ENCODE peak calls at places on chromosomes 5 and 9, in seven cellular contexts. One of them, this sample, is unnamed.
A peak's percentile ranks its signal among the peaks of the same experiment; 100 is the strongest.

GRCh38 chr9:113154471-113154870 is 3.7 kb downstream of the SLC31A2 start:
- DNase-seq in astrocyte of the spinal cord: peak; percentile 66
- DNase-seq in fibroblast of villous mesenchyme: peak; percentile 76
- DNase-seq in H9: no peak
- DNase-seq in cardiac fibroblast: peak; percentile 21
- DNase-seq in brain microvascular endothelial cell: peak; percentile 61
- DNase-seq in HCT116: no peak
- DNase-seq in this sample: peak; percentile 56

GRCh38 chr5:108521841-108522506 is 140.1 kb upstream of the FBXL17 start:
- DNase-seq in astrocyte of the spinal cord: peak; percentile 65
- DNase-seq in fibroblast of villous mesenchyme: peak; percentile 81
- DNase-seq in H9: no peak
- DNase-seq in cardiac fibroblast: peak; percentile 78
- DNase-seq in brain microvascular endothelial cell: peak; percentile 67
- DNase-seq in HCT116: peak; percentile 52
- DNase-seq in this sample: peak; percentile 42

GRCh38 chr5:177335043-177335700 is 16.3 kb downstream of the LMAN2 start:
- DNase-seq in astrocyte of the spinal cord: no peak
- DNase-seq in fibroblast of villous mesenchyme: no peak
- DNase-seq in H9: no peak
- DNase-seq in cardiac fibroblast: no peak
- DNase-seq in brain microvascular endothelial cell: no peak
- DNase-seq in HCT116: no peak
- DNase-seq in this sample: no peak

GRCh38 chr5:67211926-67212325 is 15.3 kb upstream of the CD180 start:
- DNase-seq in astrocyte of the spinal cord: peak; percentile 78
- DNase-seq in fibroblast of villous mesenchyme: peak; percentile 67
- DNase-seq in H9: no peak
- DNase-seq in cardiac fibroblast: peak; percentile 71
- DNase-seq in brain microvascular endothelial cell: peak; percentile 69
- DNase-seq in HCT116: no peak
- DNase-seq in this sample: peak; percentile 82

GRCh38 chr5:36928947-36929346 is 52.4 kb downstream of the NIPBL start:
- DNase-seq in astrocyte of the spinal cord: peak; percentile 74
- DNase-seq in fibroblast of villous mesenchyme: peak; percentile 58
- DNase-seq in H9: no peak
- DNase-seq in cardiac fibroblast: peak; percentile 52
- DNase-seq in brain microvascular endothelial cell: peak; percentile 28
- DNase-seq in HCT116: no peak
- DNase-seq in this sample: peak; percentile 71

GRCh38 chr9:14652729-14653377 is 40.4 kb downstream of the ZDHHC21 start:
- DNase-seq in astrocyte of the spinal cord: peak; percentile 10
- DNase-seq in fibroblast of villous mesenchyme: peak; percentile 52
- DNase-seq in H9: no peak
- DNase-seq in cardiac fibroblast: peak; percentile 22
- DNase-seq in brain microvascular endothelial cell: no peak
- DNase-seq in HCT116: no peak
- DNase-seq in this sample: peak; percentile 25

GRCh38 chr9:31210982-31211570 is 1173.4 kb upstream of the ACO1 start:
- DNase-seq in astrocyte of the spinal cord: no peak
- DNase-seq in fibroblast of villous mesenchyme: no peak
- DNase-seq in H9: peak; percentile 36
- DNase-seq in cardiac fibroblast: peak; percentile 30
- DNase-seq in brain microvascular endothelial cell: no peak
- DNase-seq in HCT116: no peak
- DNase-seq in this sample: no peak

GRCh38 chr5:66675369-66675768 is 79.2 kb downstream of the MAST4 start:
- DNase-seq in astrocyte of the spinal cord: no peak
- DNase-seq in fibroblast of villous mesenchyme: no peak
- DNase-seq in H9: no peak
- DNase-seq in cardiac fibroblast: no peak
- DNase-seq in brain microvascular endothelial cell: no peak
- DNase-seq in HCT116: no peak
- DNase-seq in this sample: no peak

GRCh38 chr9:114827658-114828360 is 22.0 kb upstream of the TNFSF15 start:
- DNase-seq in astrocyte of the spinal cord: no peak
- DNase-seq in fibroblast of villous mesenchyme: no peak
- DNase-seq in H9: no peak
- DNase-seq in cardiac fibroblast: no peak
- DNase-seq in brain microvascular endothelial cell: no peak
- DNase-seq in HCT116: no peak
- DNase-seq in this sample: no peak

GRCh38 chr5:137304227-137304874 is 194.8 kb downstream of the SPOCK1 start:
- DNase-seq in astrocyte of the spinal cord: no peak
- DNase-seq in fibroblast of villous mesenchyme: no peak
- DNase-seq in H9: no peak
- DNase-seq in cardiac fibroblast: no peak
- DNase-seq in brain microvascular endothelial cell: no peak
- DNase-seq in HCT116: no peak
- DNase-seq in this sample: no peak

GRCh38 chr5:123487298-123487697 is 24.7 kb upstream of the CSNK1G3 start:
- DNase-seq in astrocyte of the spinal cord: no peak
- DNase-seq in fibroblast of villous mesenchyme: peak; percentile 17
- DNase-seq in H9: no peak
- DNase-seq in cardiac fibroblast: peak; percentile 32
- DNase-seq in brain microvascular endothelial cell: peak; percentile 5
- DNase-seq in HCT116: no peak
- DNase-seq in this sample: no peak

GRCh38 chr9:37976714-37977477 is 73.0 kb upstream of the SLC25A51 start:
- DNase-seq in astrocyte of the spinal cord: peak; percentile 93
- DNase-seq in fibroblast of villous mesenchyme: peak; percentile 95
- DNase-seq in H9: no peak
- DNase-seq in cardiac fibroblast: peak; percentile 85
- DNase-seq in brain microvascular endothelial cell: peak; percentile 90
- DNase-seq in HCT116: no peak
- DNase-seq in this sample: peak; percentile 82

GRCh38 chr5:134227259-134227658 is 1.4 kb upstream of the PPP2CA start:
- DNase-seq in astrocyte of the spinal cord: no peak
- DNase-seq in fibroblast of villous mesenchyme: no peak
- DNase-seq in H9: peak; percentile 76
- DNase-seq in cardiac fibroblast: peak; percentile 18
- DNase-seq in brain microvascular endothelial cell: no peak
- DNase-seq in HCT116: no peak
- DNase-seq in this sample: no peak

GRCh38 chr9:108928386-108928785 is 5.5 kb downstream of the ELP1 start:
- DNase-seq in astrocyte of the spinal cord: no peak
- DNase-seq in fibroblast of villous mesenchyme: no peak
- DNase-seq in H9: no peak
- DNase-seq in cardiac fibroblast: no peak
- DNase-seq in brain microvascular endothelial cell: no peak
- DNase-seq in HCT116: no peak
- DNase-seq in this sample: no peak

GRCh38 chr9:90287567-90288274 is 354.9 kb downstream of the DIRAS2 start:
- DNase-seq in astrocyte of the spinal cord: no peak
- DNase-seq in fibroblast of villous mesenchyme: no peak
- DNase-seq in H9: no peak
- DNase-seq in cardiac fibroblast: no peak
- DNase-seq in brain microvascular endothelial cell: no peak
- DNase-seq in HCT116: no peak
- DNase-seq in this sample: no peak

GRCh38 chr9:104858846-104859245 is 69.1 kb downstream of the ABCA1 start:
- DNase-seq in astrocyte of the spinal cord: no peak
- DNase-seq in fibroblast of villous mesenchyme: peak; percentile 63
- DNase-seq in H9: no peak
- DNase-seq in cardiac fibroblast: peak; percentile 24
- DNase-seq in brain microvascular endothelial cell: no peak
- DNase-seq in HCT116: no peak
- DNase-seq in this sample: peak; percentile 39

GRCh38 chr9:133634024-133634691 is 2.0 kb upstream of the DBH start:
- DNase-seq in astrocyte of the spinal cord: no peak
- DNase-seq in fibroblast of villous mesenchyme: no peak
- DNase-seq in H9: peak; percentile 50
- DNase-seq in cardiac fibroblast: no peak
- DNase-seq in brain microvascular endothelial cell: no peak
- DNase-seq in HCT116: no peak
- DNase-seq in this sample: no peak

GRCh38 chr9:131633491-131634031 is 88.2 kb downstream of the PRRT1B start:
- DNase-seq in astrocyte of the spinal cord: no peak
- DNase-seq in fibroblast of villous mesenchyme: no peak
- DNase-seq in H9: no peak
- DNase-seq in cardiac fibroblast: no peak
- DNase-seq in brain microvascular endothelial cell: no peak
- DNase-seq in HCT116: no peak
- DNase-seq in this sample: no peak

GRCh38 chr9:107674937-107675277 is 185.3 kb upstream of the KLF4 start:
- DNase-seq in astrocyte of the spinal cord: no peak
- DNase-seq in fibroblast of villous mesenchyme: peak; percentile 64
- DNase-seq in H9: no peak
- DNase-seq in cardiac fibroblast: no peak
- DNase-seq in brain microvascular endothelial cell: no peak
- DNase-seq in HCT116: no peak
- DNase-seq in this sample: no peak

GRCh38 chr5:102583663-102584062 is 84.9 kb upstream of the SLCO6A1 start:
- DNase-seq in astrocyte of the spinal cord: peak; percentile 38
- DNase-seq in fibroblast of villous mesenchyme: peak; percentile 25
- DNase-seq in H9: no peak
- DNase-seq in cardiac fibroblast: peak; percentile 35
- DNase-seq in brain microvascular endothelial cell: no peak
- DNase-seq in HCT116: peak; percentile 16
- DNase-seq in this sample: no peak
- TF ChIP-seq CTCF in astrocyte of the spinal cord: no peak
- TF ChIP-seq CTCF in fibroblast of villous mesenchyme: peak; percentile 14
- TF ChIP-seq CTCF in H9: peak; percentile 66
- TF ChIP-seq CTCF in cardiac fibroblast: peak; percentile 11
- TF ChIP-seq CTCF in brain microvascular endothelial cell: peak; percentile 28
- TF ChIP-seq CTCF in HCT116: peak; percentile 30
- TF ChIP-seq CTCF in this sample: peak; percentile 82

GRCh38 chr9:68585034-68585761 is 44.5 kb upstream of the TMEM252 start:
- DNase-seq in astrocyte of the spinal cord: no peak
- DNase-seq in fibroblast of villous mesenchyme: no peak
- DNase-seq in H9: no peak
- DNase-seq in cardiac fibroblast: no peak
- DNase-seq in brain microvascular endothelial cell: no peak
- DNase-seq in HCT116: no peak
- DNase-seq in this sample: no peak
- TF ChIP-seq CTCF in astrocyte of the spinal cord: no peak
- TF ChIP-seq CTCF in fibroblast of villous mesenchyme: no peak
- TF ChIP-seq CTCF in H9: no peak
- TF ChIP-seq CTCF in cardiac fibroblast: no peak
- TF ChIP-seq CTCF in brain microvascular endothelial cell: no peak
- TF ChIP-seq CTCF in HCT116: no peak
- TF ChIP-seq CTCF in this sample: no peak

GRCh38 chr9:123957731-123958130 is 27.8 kb upstream of the DENND1A start:
- DNase-seq in astrocyte of the spinal cord: no peak
- DNase-seq in fibroblast of villous mesenchyme: no peak
- DNase-seq in H9: no peak
- DNase-seq in cardiac fibroblast: no peak
- DNase-seq in brain microvascular endothelial cell: no peak
- DNase-seq in HCT116: no peak
- DNase-seq in this sample: no peak
- TF ChIP-seq CTCF in astrocyte of the spinal cord: no peak
- TF ChIP-seq CTCF in fibroblast of villous mesenchyme: no peak
- TF ChIP-seq CTCF in H9: no peak
- TF ChIP-seq CTCF in cardiac fibroblast: no peak
- TF ChIP-seq CTCF in brain microvascular endothelial cell: no peak
- TF ChIP-seq CTCF in HCT116: no peak
- TF ChIP-seq CTCF in this sample: no peak

GRCh38 chr9:17878810-17879370 is 300.0 kb downstream of the SH3GL2 start:
- DNase-seq in astrocyte of the spinal cord: no peak
- DNase-seq in fibroblast of villous mesenchyme: no peak
- DNase-seq in H9: no peak
- DNase-seq in cardiac fibroblast: no peak
- DNase-seq in brain microvascular endothelial cell: no peak
- DNase-seq in HCT116: no peak
- DNase-seq in this sample: no peak

GRCh38 chr9:17876687-17877086 is 297.8 kb downstream of the SH3GL2 start:
- DNase-seq in astrocyte of the spinal cord: no peak
- DNase-seq in fibroblast of villous mesenchyme: no peak
- DNase-seq in H9: no peak
- DNase-seq in cardiac fibroblast: no peak
- DNase-seq in brain microvascular endothelial cell: no peak
- DNase-seq in HCT116: no peak
- DNase-seq in this sample: no peak

GRCh38 chr9:17882801-17883200 is 303.9 kb downstream of the SH3GL2 start:
- DNase-seq in astrocyte of the spinal cord: no peak
- DNase-seq in fibroblast of villous mesenchyme: no peak
- DNase-seq in H9: no peak
- DNase-seq in cardiac fibroblast: no peak
- DNase-seq in brain microvascular endothelial cell: no peak
- DNase-seq in HCT116: no peak
- DNase-seq in this sample: no peak

GRCh38 chr9:17881371-17881770 is 302.5 kb downstream of the SH3GL2 start:
- DNase-seq in astrocyte of the spinal cord: no peak
- DNase-seq in fibroblast of villous mesenchyme: no peak
- DNase-seq in H9: no peak
- DNase-seq in cardiac fibroblast: no peak
- DNase-seq in brain microvascular endothelial cell: no peak
- DNase-seq in HCT116: no peak
- DNase-seq in this sample: no peak
- TF ChIP-seq CTCF in astrocyte of the spinal cord: no peak
- TF ChIP-seq CTCF in fibroblast of villous mesenchyme: no peak
- TF ChIP-seq CTCF in H9: no peak
- TF ChIP-seq CTCF in cardiac fibroblast: no peak
- TF ChIP-seq CTCF in brain microvascular endothelial cell: no peak
- TF ChIP-seq CTCF in HCT116: no peak
- TF ChIP-seq CTCF in this sample: no peak

GRCh38 chr9:76680716-76681431 is 83.4 kb upstream of the PCA3 start:
- DNase-seq in astrocyte of the spinal cord: no peak
- DNase-seq in fibroblast of villous mesenchyme: no peak
- DNase-seq in H9: no peak
- DNase-seq in cardiac fibroblast: no peak
- DNase-seq in brain microvascular endothelial cell: no peak
- DNase-seq in HCT116: no peak
- DNase-seq in this sample: no peak

GRCh38 chr9:76681556-76681955 is 82.7 kb upstream of the PCA3 start:
- DNase-seq in astrocyte of the spinal cord: no peak
- DNase-seq in fibroblast of villous mesenchyme: no peak
- DNase-seq in H9: no peak
- DNase-seq in cardiac fibroblast: no peak
- DNase-seq in brain microvascular endothelial cell: no peak
- DNase-seq in HCT116: no peak
- DNase-seq in this sample: no peak

GRCh38 chr9:76686756-76687155 is 77.5 kb upstream of the PCA3 start:
- DNase-seq in astrocyte of the spinal cord: no peak
- DNase-seq in fibroblast of villous mesenchyme: no peak
- DNase-seq in H9: no peak
- DNase-seq in cardiac fibroblast: no peak
- DNase-seq in brain microvascular endothelial cell: no peak
- DNase-seq in HCT116: no peak
- DNase-seq in this sample: no peak

GRCh38 chr9:76687861-76688374 is 76.3 kb upstream of the PCA3 start:
- DNase-seq in astrocyte of the spinal cord: peak; percentile 94
- DNase-seq in fibroblast of villous mesenchyme: peak; percentile 41
- DNase-seq in H9: no peak
- DNase-seq in cardiac fibroblast: peak; percentile 89
- DNase-seq in brain microvascular endothelial cell: peak; percentile 83
- DNase-seq in HCT116: peak; percentile 8
- DNase-seq in this sample: peak; percentile 75

GRCh38 chr9:76684213-76684612 is 80.0 kb upstream of the PCA3 start:
- DNase-seq in astrocyte of the spinal cord: no peak
- DNase-seq in fibroblast of villous mesenchyme: no peak
- DNase-seq in H9: no peak
- DNase-seq in cardiac fibroblast: no peak
- DNase-seq in brain microvascular endothelial cell: no peak
- DNase-seq in HCT116: no peak
- DNase-seq in this sample: no peak
- TF ChIP-seq CTCF in astrocyte of the spinal cord: no peak
- TF ChIP-seq CTCF in fibroblast of villous mesenchyme: no peak
- TF ChIP-seq CTCF in H9: no peak
- TF ChIP-seq CTCF in cardiac fibroblast: no peak
- TF ChIP-seq CTCF in brain microvascular endothelial cell: no peak
- TF ChIP-seq CTCF in HCT116: no peak
- TF ChIP-seq CTCF in this sample: no peak